ENCODE peak calls at places on chromosomes 6 and 20, in ten cellular contexts. G, O, E, N, A, B, V, M, Y and J are unnamed samples.

GRCh38 chr6:79180082-79180481 is 54.4 kb downstream of the HMGN3 start:
- DNase-seq in G (no peak), O (no peak), E (no peak), N (peak; percentile 41), A (peak; percentile 13), B (no peak), V (no peak), M (no peak), Y (no peak), J (peak; percentile 91)

GRCh38 chr20:2918096-2919049 is 45.1 kb downstream of the PTPRA start:
- DNase-seq in G (no peak), O (no peak), E (no peak), N (no peak), A (no peak), B (no peak), V (no peak), M (no peak), Y (no peak), J (no peak)

GRCh38 chr20:62800314-62801259 is 4.0 kb upstream of the OGFR start:
- DNase-seq in G (no peak), O (no peak), E (no peak), N (no peak), A (no peak), B (no peak), V (no peak), M (no peak), Y (no peak), J (no peak)

GRCh38 chr6:39050453-39051112 is 2.0 kb downstream of the GLP1R start:
- DNase-seq in G (no peak), O (no peak), E (no peak), N (no peak), A (no peak), B (no peak), V (no peak), M (no peak), Y (no peak), J (no peak)

GRCh38 chr6:109166643-109167042 is 71.3 kb downstream of the CEP57L1 start:
- DNase-seq in G (no peak), O (no peak), E (no peak), N (no peak), A (peak; percentile 27), B (no peak), V (no peak), M (no peak), Y (no peak), J (no peak)

GRCh38 chr6:15621203-15622044 is 41.4 kb downstream of the DTNBP1 start:
- DNase-seq in G (no peak), O (no peak), E (peak; percentile 72), N (peak; percentile 1), A (no peak), B (no peak), V (peak; percentile 6), M (no peak), Y (no peak), J (no peak)

GRCh38 chr6:37019065-37019450 is 13.6 kb downstream of the FGD2 start:
- DNase-seq in G (no peak), O (no peak), E (no peak), N (peak; percentile 46), A (peak; percentile 91), B (no peak), V (no peak), M (no peak), Y (no peak), J (peak; percentile 92)

GRCh38 chr6:156776470-156776840 is 723 bp upstream of the ARID1B start:
- DNase-seq in G (no peak), O (no peak), E (no peak), N (no peak), A (peak; percentile 48), B (no peak), V (no peak), M (no peak), Y (no peak), J (no peak)

GRCh38 chr20:15252289-15252688 is 914.9 kb upstream of the FLRT3 start:
- DNase-seq in G (no peak), O (no peak), E (no peak), N (no peak), A (no peak), B (no peak), V (no peak), M (no peak), Y (no peak), J (no peak)

GRCh38 chr6:37657117-37657886 is 40.4 kb downstream of the MDGA1 start:
- DNase-seq in G (no peak), O (peak; percentile 35), E (no peak), N (no peak), A (no peak), B (no peak), V (no peak), M (no peak), Y (no peak), J (no peak)

GRCh38 chr6:31558631-31559500 is 11.5 kb downstream of the NFKBIL1 start:
- DNase-seq in G (peak; percentile 58), O (no peak), E (no peak), N (no peak), A (no peak), B (no peak), V (no peak), M (peak; percentile 61), Y (no peak), J (no peak)

GRCh38 chr6:7958464-7958863 is 47.9 kb upstream of the TXNDC5 start:
- DNase-seq in G (no peak), O (no peak), E (no peak), N (no peak), A (no peak), B (no peak), V (no peak), M (no peak), Y (no peak), J (no peak)

GRCh38 chr6:87261534-87261933 is 60.9 kb upstream of the SMIM8 start:
- DNase-seq in G (no peak), O (no peak), E (no peak), N (no peak), A (no peak), B (no peak), V (no peak), M (no peak), Y (no peak), J (no peak)